ENCODE peak calls at places on chromosome 6, in six cellular contexts. E is neural progenitor cell, C is adrenal gland, D is pancreas, F is HAP-1, T is MM.1S. V is an unnamed sample.

GRCh38 chr6:32151131-32151884 is 431 bp downstream of the PRRT1 start:
- DNase-seq in E (no peak), F (no peak), T (no peak), D (no peak), C (no peak), V (no peak)

GRCh38 chr6:55009114-55009513 is 162.5 kb downstream of the FAM83B start:
- DNase-seq in F (no peak), T (no peak), D (no peak), E (peak; percentile 47), C (no peak), V (no peak)

GRCh38 chr6:162699961-162700360 is 27.6 kb downstream of the PRKN start:
- DNase-seq in C (no peak), T (no peak), E (no peak), F (no peak), D (no peak), V (no peak)

GRCh38 chr6:33975631-33976424 is 170.1 kb downstream of the GRM4 start:
- DNase-seq in D (no peak), F (no peak), C (no peak), T (no peak), E (peak; percentile 62), V (no peak)

GRCh38 chr6:2966347-2966746 is 5.0 kb downstream of the SERPINB6 start:
- DNase-seq in D (no peak), E (no peak), T (no peak), F (no peak), C (peak; percentile 50), V (no peak)

GRCh38 chr6:131819507-131820228 is 11.8 kb downstream of the ENPP1 start:
- DNase-seq in E (no peak), T (no peak), D (no peak), C (no peak), F (no peak), V (no peak)

GRCh38 chr6:137821486-137821885 is 45.6 kb upstream of the TNFAIP3 start:
- DNase-seq in E (no peak), T (no peak), F (no peak), D (no peak), C (no peak), V (no peak)

GRCh38 chr6:30556714-30556963 is 350 bp upstream of the GNL1 start:
- DNase-seq in C (peak; percentile 97), F (peak; percentile 79), D (no peak), E (peak; percentile 95), T (peak; percentile 96), V (peak; percentile 94)

GRCh38 chr6:22030730-22031619 is 265.9 kb downstream of the PRL start:
- DNase-seq in D (no peak), T (no peak), F (no peak), E (no peak), C (no peak), V (no peak)

GRCh38 chr6:125099211-125100017 is 54.2 kb upstream of the TPD52L1 start:
- DNase-seq in E (peak; percentile 72), D (peak; percentile 33), C (peak; percentile 75), F (peak; percentile 41), T (peak; percentile 19), V (no peak)

GRCh38 chr6:44530910-44531234 is 143.4 kb downstream of the CDC5L start:
- DNase-seq in D (no peak), F (no peak), C (no peak), T (no peak), E (no peak), V (no peak)

GRCh38 chr6:69974193-69974592 is 107.8 kb downstream of the COL19A1 start:
- DNase-seq in F (no peak), D (no peak), C (no peak), T (no peak), E (no peak), V (no peak)

GRCh38 chr6:97176468-97176867 is 106.5 kb downstream of the MMS22L start:
- DNase-seq in E (no peak), F (no peak), C (no peak), D (no peak), T (no peak), V (no peak)

GRCh38 chr6:134464690-134465411 is 146.9 kb upstream of the SGK1 start:
- DNase-seq in C (no peak), T (no peak), E (no peak), F (no peak), D (no peak), V (no peak)

GRCh38 chr6:35417979-35418661 is 34.0 kb upstream of the FANCE start:
- DNase-seq in E (no peak), F (no peak), D (no peak), T (no peak), C (no peak), V (no peak)

GRCh38 chr6:13811627-13812358 is 2.6 kb downstream of the MCUR1 start:
- DNase-seq in E (no peak), T (no peak), D (peak; percentile 50), C (peak; percentile 61), F (no peak), V (no peak)

GRCh38 chr6:87807423-87807978 is 105.5 kb upstream of the AKIRIN2 start:
- DNase-seq in F (no peak), E (no peak), C (no peak), T (no peak), D (no peak), V (no peak)

GRCh38 chr6:70363741-70364493 is 49.4 kb upstream of the FAM135A start:
- DNase-seq in T (no peak), C (no peak), F (no peak), E (no peak), D (peak; percentile 55), V (no peak)

GRCh38 chr6:117548797-117549301 is 53.5 kb downstream of the GOPC start:
- DNase-seq in T (peak; percentile 84), D (no peak), E (no peak), F (no peak), C (no peak), V (no peak)

GRCh38 chr6:82396964-82397761 is 33.5 kb downstream of the TPBG start:
- DNase-seq in E (no peak), F (no peak), T (peak; percentile 36), C (no peak), D (no peak), V (no peak)

GRCh38 chr6:42692151-42692911 is 30.1 kb downstream of the PRPH2 start:
- DNase-seq in E (no peak), C (peak; percentile 82), T (no peak), F (no peak), D (no peak), V (no peak)

GRCh38 chr6:54916858-54917257 is 70.3 kb downstream of the FAM83B start:
- DNase-seq in F (no peak), D (no peak), E (no peak), T (no peak), C (no peak), V (no peak)

GRCh38 chr6:89692256-89692655 is 53.7 kb upstream of the LYRM2 start:
- DNase-seq in T (no peak), E (no peak), F (no peak), C (no peak), D (no peak), V (no peak)

DNA sequence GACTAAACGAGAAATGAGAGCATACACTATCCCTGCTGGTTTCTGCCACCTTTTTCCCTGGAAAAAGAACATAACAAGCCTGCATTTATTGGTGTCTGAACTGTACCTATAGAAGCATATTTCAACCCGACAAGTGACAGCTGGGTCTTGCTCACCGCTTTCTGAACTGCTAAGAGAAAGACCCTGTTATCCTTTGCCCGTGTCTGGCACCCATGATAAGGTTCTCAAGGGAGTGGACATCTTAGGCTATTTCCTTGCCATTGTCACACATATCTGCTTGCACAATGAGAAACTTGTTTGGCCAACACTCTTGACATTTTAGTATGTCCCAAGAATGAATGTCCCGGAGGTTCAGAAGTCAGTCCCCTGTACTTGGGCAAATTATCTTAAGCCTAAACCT is 19.3 kb downstream of the RIPOR2 start:
- DNase-seq in F (no peak), D (no peak), C (no peak), E (no peak), T (no peak), V (no peak)
- H3K4me3 ChIP-seq in F (no peak overlapping the region), D (no peak overlapping the region), C (no peak overlapping the region), E (no peak overlapping the region), T (no peak overlapping the region), V (no peak overlapping the region)

DNA sequence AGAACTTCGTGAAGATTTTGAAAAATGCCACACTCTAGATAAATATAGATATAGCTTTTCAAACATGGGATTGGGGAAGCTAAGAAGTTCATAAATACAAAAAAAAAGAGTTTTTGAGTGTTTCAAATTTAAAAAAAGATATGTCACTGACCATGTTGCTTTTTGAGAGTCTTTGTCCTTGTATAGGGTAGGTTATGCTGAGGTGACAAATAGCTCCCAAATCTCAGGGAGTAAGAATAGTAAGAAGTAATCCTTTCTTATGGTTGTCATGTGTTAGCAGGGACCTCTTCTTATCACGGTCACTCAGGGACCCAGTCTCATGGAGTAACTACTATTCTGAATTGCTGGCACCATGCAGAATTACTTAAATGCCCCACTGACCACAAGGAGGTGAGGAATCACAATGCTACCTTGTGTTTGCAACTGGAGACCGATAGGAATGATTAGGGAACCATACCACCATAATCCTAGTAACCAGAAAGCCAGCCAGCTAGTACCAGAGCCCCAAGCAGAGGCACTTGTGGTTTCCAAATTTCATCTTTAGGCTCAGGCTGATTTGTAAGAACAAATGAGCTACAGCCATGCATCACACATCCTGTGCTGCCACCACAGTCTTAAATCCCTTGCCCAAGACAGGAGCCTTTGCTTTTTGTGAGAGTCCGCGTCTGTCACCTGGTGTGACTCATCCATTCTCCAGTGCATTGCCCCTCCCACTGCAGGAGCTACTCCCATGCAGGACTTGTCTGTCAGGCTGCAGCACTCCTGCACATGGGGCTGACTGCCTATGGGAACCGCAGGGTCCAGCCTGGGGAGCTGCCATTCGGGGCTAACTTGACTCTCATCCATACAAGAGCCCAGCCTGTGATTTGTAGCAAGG is 42.4 kb upstream of the ADGRF4 start:
- DNase-seq in D (no peak), T (no peak), F (no peak), C (peak; percentile 55), E (peak; percentile 50), V (no peak)
- H3K4me3 ChIP-seq in D (no peak overlapping the region), T (no peak overlapping the region), F (no peak overlapping the region), C (no peak overlapping the region), E (no peak overlapping the region), V (no peak overlapping the region)

DNA sequence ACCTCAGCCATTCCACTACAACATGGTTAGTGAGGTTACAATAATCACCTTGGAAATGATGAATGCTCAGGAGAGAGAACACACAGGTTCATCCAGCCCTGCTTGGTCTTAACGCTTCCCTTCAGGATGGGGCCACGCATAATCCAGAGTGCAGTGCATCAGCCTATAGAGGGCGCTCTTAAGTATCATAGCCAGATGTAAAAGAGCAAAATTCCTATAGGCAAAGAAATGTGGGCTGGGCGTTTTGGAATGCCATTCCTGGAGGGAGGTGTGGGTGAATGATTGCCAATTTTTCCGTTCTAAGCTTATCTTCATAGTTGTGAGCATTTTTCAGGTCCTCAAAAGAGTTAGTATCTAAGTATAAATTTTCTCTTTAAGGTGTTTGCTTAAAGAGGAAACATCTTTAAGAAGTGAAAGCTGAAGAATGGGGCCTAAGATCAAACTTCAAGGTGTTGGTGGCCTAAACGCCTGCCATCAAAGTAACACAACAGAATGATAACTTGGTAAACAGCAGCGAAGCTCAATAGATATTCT is 1.8 kb downstream of the RIPOR2 start:
- DNase-seq in F (peak; percentile 53), T (no peak), C (no peak), E (peak; percentile 83), D (peak; percentile 20), V (no peak)
- H3K4me3 ChIP-seq in F (no peak overlapping the region), T (no peak overlapping the region), C (no peak overlapping the region), E (no peak overlapping the region), D (no peak overlapping the region), V (peak overlapping the region; percentile 66)

DNA sequence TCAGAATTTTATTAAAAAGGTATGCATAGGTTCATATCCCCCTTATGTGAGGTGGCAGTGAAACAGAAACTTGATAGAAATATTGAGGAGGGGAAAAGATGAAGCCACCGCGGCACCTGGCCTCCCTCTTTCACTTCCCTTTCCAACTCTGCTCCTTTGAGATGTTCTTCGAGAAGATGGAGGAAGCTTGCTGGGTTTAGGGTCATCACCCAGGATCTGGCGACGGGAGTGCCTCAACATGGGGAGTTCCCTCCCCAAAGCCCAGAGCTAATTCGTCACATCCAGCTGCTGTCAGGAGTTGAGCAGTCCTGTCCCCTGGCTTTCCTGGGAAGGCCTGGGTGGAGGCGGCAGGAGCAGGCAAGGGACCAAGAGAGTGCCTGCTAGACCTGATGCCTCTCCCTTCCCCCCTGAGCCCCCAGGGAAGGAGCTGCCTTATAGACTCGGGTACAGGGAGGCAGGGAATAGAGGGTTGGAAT is 29.1 kb downstream of the RREB1 start:
- DNase-seq in D (no peak), T (peak; percentile 57), E (no peak), F (no peak), C (no peak), V (no peak)
- H3K4me3 ChIP-seq in D (no peak overlapping the region), T (peak overlapping the region; percentile 35), E (no peak overlapping the region), F (no peak overlapping the region), C (no peak overlapping the region), V (peak overlapping the region; percentile 41)

V was measured in GM12864.